ENCODE peak calls at places on chromosomes 1 and 21, in four cellular contexts. P, A, F and C are unnamed samples.

GRCh38 chr1:67158401-67158800 is 7.9 kb upstream of the IL23R start:
- DNase-seq in P (peak), A (no peak), F (no peak), C (no peak)

GRCh38 chr1:168987330-168987729 is 119.2 kb upstream of the ATP1B1 start:
- DNase-seq in P (no peak), A (no peak), F (no peak), C (no peak)

GRCh38 chr1:170146861-170147260 is 1.1 kb downstream of the NTMT2 start:
- DNase-seq in P (peak), A (no peak), F (no peak), C (no peak)

GRCh38 chr1:111967067-111967690 is 22.3 kb downstream of the KCND3 start:
- DNase-seq in P (no peak), A (no peak), F (no peak), C (no peak)

GRCh38 chr21:34844033-34844923 is 175.5 kb downstream of the CLIC6 start:
- DNase-seq in P (peak), A (no peak), F (peak), C (no peak)

GRCh38 chr1:39886757-39887231 is 3.5 kb upstream of the TRIT1 start:
- DNase-seq in P (no peak), A (no peak), F (no peak), C (no peak)

GRCh38 chr1:227934476-227935313 is 13.0 kb downstream of the WNT9A start:
- DNase-seq in P (peak), A (no peak), F (no peak), C (no peak)

GRCh38 chr1:55962472-55962871 is 616.9 kb downstream of the PLPP3 start:
- DNase-seq in P (no peak), A (no peak), F (no peak), C (no peak)

GRCh38 chr21:36306872-36307534 is 13.0 kb upstream of the MORC3 start:
- DNase-seq in P (no peak), A (no peak), F (no peak), C (no peak)

GRCh38 chr1:20343149-20343936 is 52.7 kb downstream of the VWA5B1 start:
- DNase-seq in P (peak), A (no peak), F (peak), C (no peak)

GRCh38 chr1:67060811-67061218 is 6.9 kb upstream of the SLC35D1 start:
- DNase-seq in P (no peak), A (no peak), F (no peak), C (no peak)

GRCh38 chr21:34510148-34511142 is 1.6 kb downstream of the KCNE1 start:
- DNase-seq in P (peak), A (no peak), F (peak), C (no peak)

GRCh38 chr1:17304155-17304826 is 3.7 kb upstream of the PADI4 start:
- DNase-seq in P (no peak), A (no peak), F (no peak), C (no peak)

GRCh38 chr1:119373465-119373864 is 4.9 kb downstream of the HAO2 start:
- DNase-seq in P (peak), A (no peak), F (no peak), C (no peak)

GRCh38 chr21:16082038-16082816 is 352.4 kb downstream of the USP25 start:
- DNase-seq in P (no peak), A (no peak), F (no peak), C (no peak)

GRCh38 chr1:218294531-218294930 is 9.4 kb downstream of the RRP15 start:
- DNase-seq in P (no peak), A (no peak), F (no peak), C (no peak)

GRCh38 chr1:35914706-35915105 is 16.2 kb upstream of the AGO3 start:
- DNase-seq in P (no peak), A (no peak), F (no peak), C (no peak)

GRCh38 chr1:226664413-226665101 is 74.5 kb downstream of the ITPKB start:
- DNase-seq in P (no peak), A (no peak), F (peak), C (no peak)

GRCh38 chr1:150528997-150529396 is 13.4 kb downstream of the FALEC start:
- DNase-seq in P (no peak), A (no peak), F (no peak), C (no peak)

GRCh38 chr1:9586147-9586766 is 2.5 kb upstream of the TMEM201 start:
- DNase-seq in P (no peak), A (no peak), F (no peak), C (no peak)

GRCh38 chr1:158035976-158036583 is 42.6 kb downstream of the KIRREL1 start:
- DNase-seq in P (peak), A (no peak), F (peak), C (no peak)

GRCh38 chr1:225820522-225821120 is 10.7 kb downstream of the EPHX1 start:
- DNase-seq in P (no peak), A (no peak), F (no peak), C (no peak)

GRCh38 chr1:116808476-116809180 is 54.4 kb downstream of the CD2 start:
- DNase-seq in P (no peak), A (no peak), F (no peak), C (no peak)

GRCh38 chr1:210743038-210743437 is 390.9 kb downstream of the KCNH1 start:
- DNase-seq in P (no peak), A (no peak), F (no peak), C (no peak)

GRCh38 chr21:26844258-26845065 is 747 bp downstream of the ADAMTS1 start:
- DNase-seq in P (peak), A (no peak), F (peak), C (no peak)

GRCh38 chr1:75092141-75092540 is 42.0 kb upstream of the LHX8 start:
- DNase-seq in P (no peak), A (no peak), F (no peak), C (no peak)

GRCh38 chr1:169529068-169529642 is 43.4 kb upstream of the SLC19A2 start:
- DNase-seq in P (no peak), A (no peak), F (no peak), C (no peak)

GRCh38 chr1:39632491-39633417 is 6.7 kb downstream of the HEYL start:
- DNase-seq in P (no peak), A (no peak), F (peak), C (no peak)

GRCh38 chr1:202005958-202006357 is 4.4 kb upstream of the ELF3 start:
- DNase-seq in P (no peak), A (no peak), F (no peak), C (no peak)

GRCh38 chr21:15841856-15842564 is 112.2 kb downstream of the USP25 start:
- DNase-seq in P (no peak), A (no peak), F (no peak), C (no peak)

GRCh38 chr1:88058205-88058604 is 625.9 kb upstream of the PKN2 start:
- DNase-seq in P (no peak), A (no peak), F (no peak), C (no peak)

GRCh38 chr1:154736840-154737239 is 128.9 kb upstream of the ADAR start:
- DNase-seq in P (peak), A (no peak), F (no peak), C (no peak)

GRCh38 chr21:31334648-31335121 is 9.4 kb downstream of the TIAM1 start:
- DNase-seq in P (no peak), A (no peak), F (no peak), C (no peak)

GRCh38 chr1:9503001-9503675 is 36.1 kb upstream of the SLC25A33 start:
- DNase-seq in P (no peak), A (no peak), F (no peak), C (no peak)